ENCODE peak calls at places on chromosomes 4 and X, in ten cellular contexts. S is SK-N-SH; K is CD8-positive, alpha-beta memory T cell; E is neural progenitor cell; D is DND-41; V is tibial nerve; J is stomach; B is astrocyte; G is OCI-LY7; X is osteoblast. M is an unnamed sample.

GRCh38 chr4:17723648-17724047 is 57.8 kb downstream of the FAM184B start:
- DNase-seq in S (no peak), K (no peak), E (no peak), D (no peak), V (no peak), J (no peak), B (no peak), G (no peak), X (no peak), M (no peak)

GRCh38 chr4:169136330-169136729 is 126.3 kb upstream of the CBR4 start:
- DNase-seq in S (no peak), K (no peak), E (no peak), D (no peak), V (no peak), J (no peak), B (no peak), G (no peak), X (no peak), M (no peak)

GRCh38 chr4:15198070-15198727 is 195.9 kb downstream of the CPEB2 start:
- DNase-seq in S (no peak), K (no peak), E (no peak), D (no peak), V (no peak), J (no peak), B (peak; percentile 12), G (no peak), X (no peak), M (no peak)

GRCh38 chrX:51608071-51608470 is 10.6 kb downstream of the CENPVL3 start:
- DNase-seq in S (no peak), K (no peak), E (no peak), D (no peak), V (no peak), J (no peak), B (peak; percentile 45), G (no peak), X (no peak), M (no peak)

GRCh38 chr4:123017636-123018390 is 95.4 kb upstream of the NUDT6 start:
- DNase-seq in S (peak; percentile 5), K (no peak), E (no peak), D (no peak), V (no peak), J (no peak), B (peak; percentile 59), G (no peak), X (peak; percentile 91), M (no peak)

GRCh38 chr4:124902111-124902510 is 189.6 kb upstream of the ANKRD50 start:
- DNase-seq in S (no peak), K (no peak), E (no peak), D (no peak), V (no peak), J (no peak), B (no peak), G (no peak), X (no peak), M (no peak)

GRCh38 chr4:48127882-48128394 is 6.1 kb downstream of the TXK start:
- DNase-seq in S (peak; percentile 45), K (peak; percentile 57), E (peak; percentile 89), D (peak; percentile 18), V (no peak), J (peak; percentile 57), B (peak; percentile 98), G (peak; percentile 65), X (peak; percentile 86), M (peak; percentile 4)

GRCh38 chrX:119516157-119516702 is 48.0 kb downstream of the SLC25A5 start:
- DNase-seq in S (peak; percentile 75), K (peak; percentile 57), E (peak; percentile 74), D (peak; percentile 51), V (no peak), J (no peak), B (peak; percentile 18), G (peak; percentile 83), X (peak; percentile 85), M (no peak)

GRCh38 chr4:24840362-24840761 is 45.0 kb downstream of the SOD3 start:
- DNase-seq in S (no peak), K (no peak), E (no peak), D (no peak), V (no peak), J (no peak), B (no peak), G (no peak), X (no peak), M (peak; percentile 21)
- H3K27ac ChIP-seq in S (no peak overlapping the region), K (no peak overlapping the region), E (no peak overlapping the region), D (no peak overlapping the region), V (no peak overlapping the region), J (no peak overlapping the region), B (no peak overlapping the region), G (no peak overlapping the region), X (no peak overlapping the region), M (no peak overlapping the region)

GRCh38 chr4:38605794-38606586 is 58.0 kb upstream of the KLF3 start:
- DNase-seq in S (no peak), K (no peak), E (peak; percentile 38), D (no peak), V (no peak), J (no peak), B (no peak), G (no peak), X (no peak), M (no peak)
- H3K27ac ChIP-seq in S (no peak overlapping the region), K (peak overlapping the region; percentile 2), E (no peak overlapping the region), D (no peak overlapping the region), V (no peak overlapping the region), J (no peak overlapping the region), B (no peak overlapping the region), G (no peak overlapping the region), X (no peak overlapping the region), M (no peak overlapping the region)

GRCh38 chr4:69829678-69830077 is 30.3 kb downstream of the SULT1E1 start:
- DNase-seq in S (no peak), K (no peak), E (no peak), D (no peak), V (no peak), J (no peak), B (no peak), G (no peak), X (no peak), M (no peak)
- H3K27ac ChIP-seq in S (no peak overlapping the region), K (no peak overlapping the region), E (no peak overlapping the region), D (no peak overlapping the region), V (no peak overlapping the region), J (no peak overlapping the region), B (no peak overlapping the region), G (no peak overlapping the region), X (no peak overlapping the region), M (no peak overlapping the region)

GRCh38 chr4:41944089-41944488 is 8.9 kb downstream of the TMEM33 start:
- DNase-seq in S (no peak), K (no peak), E (no peak), D (no peak), V (no peak), J (no peak), B (no peak), G (no peak), X (no peak), M (no peak)

GRCh38 chr4:41949531-41949930 is 14.3 kb downstream of the TMEM33 start:
- DNase-seq in S (no peak), K (no peak), E (no peak), D (no peak), V (no peak), J (no peak), B (no peak), G (no peak), X (no peak), M (no peak)
- H3K27ac ChIP-seq in S (no peak overlapping the region), K (no peak overlapping the region), E (no peak overlapping the region), D (no peak overlapping the region), V (no peak overlapping the region), J (no peak overlapping the region), B (no peak overlapping the region), G (no peak overlapping the region), X (no peak overlapping the region), M (no peak overlapping the region)

DNA sequence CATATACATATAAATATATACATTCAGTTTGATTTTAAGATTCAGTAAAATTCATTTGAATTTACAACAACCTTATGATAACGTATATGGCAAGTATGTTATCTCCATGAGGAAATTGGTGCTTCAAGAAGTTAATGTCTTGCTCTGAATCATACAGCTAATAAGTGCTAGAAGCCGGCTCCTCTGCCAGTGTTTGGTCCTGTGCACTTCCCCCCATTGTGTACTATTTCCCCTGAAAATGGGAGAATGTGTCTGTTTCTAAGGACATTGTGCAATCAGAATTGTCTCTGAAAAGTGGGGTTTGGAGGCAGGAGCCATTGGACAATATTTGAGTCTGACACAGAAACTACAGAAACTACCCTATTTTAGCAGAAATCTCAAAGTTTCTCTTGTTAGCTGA is 135.9 kb downstream of the CPE start:
- DNase-seq in S (no peak), K (no peak), E (no peak), D (no peak), V (no peak), J (no peak), B (no peak), G (no peak), X (no peak), M (no peak)
- H3K27ac ChIP-seq in S (no peak overlapping the region), K (no peak overlapping the region), E (no peak overlapping the region), D (no peak overlapping the region), V (no peak overlapping the region), J (no peak overlapping the region), B (no peak overlapping the region), G (no peak overlapping the region), X (no peak overlapping the region), M (no peak overlapping the region)

GRCh38 chr4:183986645-183987528 is 81.8 kb downstream of the STOX2 start:
- DNase-seq in S (no peak), K (no peak), E (no peak), D (no peak), V (no peak), J (no peak), B (no peak), G (no peak), X (no peak), M (no peak)
- H3K27ac ChIP-seq in S (peak overlapping the region; percentile 18), K (no peak overlapping the region), E (no peak overlapping the region), D (no peak overlapping the region), V (no peak overlapping the region), J (peak overlapping the region; percentile 40), B (peak overlapping the region; percentile 84), G (no peak overlapping the region), X (no peak overlapping the region), M (peak overlapping the region; percentile 88)